ENCODE peak calls at places on chromosomes 6 and 20, in eight cellular contexts. G is BJ, M is adrenal gland, L is dorsolateral prefrontal cortex, R is K562, T is D721Med, Z is HepG2, U is lung. N is an unnamed sample.

GRCh38 chr20:31587545-31588389 is 17.3 kb upstream of the ID1 start:
- DNase-seq in G (no peak), M (no peak), L (no peak), R (peak), T (peak), Z (no peak), U (no peak), N (no peak)

GRCh38 chr6:132478697-132479096 is 34.2 kb downstream of the STX7 start:
- DNase-seq in G (no peak), M (no peak), L (no peak), R (no peak), T (no peak), Z (no peak), U (no peak), N (no peak)

GRCh38 chr20:37407117-37407566 is 61.2 kb downstream of the SRC start:
- DNase-seq in G (no peak), M (no peak), L (no peak), R (no peak), T (no peak), Z (no peak), U (no peak), N (no peak)

GRCh38 chr20:31934968-31935764 is 16.7 kb downstream of the PDRG1 start:
- DNase-seq in G (no peak), M (no peak), L (no peak), R (no peak), T (no peak), Z (peak), U (no peak), N (no peak)

GRCh38 chr6:169726049-169726400 is 1.7 kb upstream of the PHF10 start:
- DNase-seq in G (no peak), M (no peak), L (no peak), R (no peak), T (no peak), Z (no peak), U (no peak), N (no peak)

GRCh38 chr6:149211046-149211571 is 106.4 kb upstream of the TAB2 start:
- DNase-seq in G (no peak), M (no peak), L (no peak), R (no peak), T (no peak), Z (peak), U (no peak), N (no peak)

GRCh38 chr20:58344741-58345140 is 35.2 kb downstream of the RAB22A start:
- DNase-seq in G (no peak), M (no peak), L (no peak), R (no peak), T (no peak), Z (no peak), U (no peak), N (peak)

GRCh38 chr20:59020938-59021551 is 1.8 kb downstream of the TUBB1 start:
- DNase-seq in G (no peak), M (no peak), L (no peak), R (peak), T (no peak), Z (no peak), U (no peak), N (no peak)

GRCh38 chr20:12371955-12372354 is 454.3 kb downstream of the BTBD3 start:
- DNase-seq in G (no peak), M (no peak), L (no peak), R (no peak), T (no peak), Z (no peak), U (no peak), N (no peak)

GRCh38 chr6:63935732-63936131 is 300.1 kb downstream of the PHF3 start:
- DNase-seq in G (no peak), M (no peak), L (no peak), R (no peak), T (no peak), Z (no peak), U (no peak), N (no peak)

GRCh38 chr6:168032383-168032760 is 34.9 kb downstream of the KIF25 start:
- DNase-seq in G (no peak), M (no peak), L (no peak), R (no peak), T (no peak), Z (no peak), U (no peak), N (peak)

GRCh38 chr6:36224918-36225461 is 28.4 kb downstream of the BRPF3 start:
- DNase-seq in G (no peak), M (peak), L (no peak), R (peak), T (no peak), Z (no peak), U (no peak), N (no peak)

GRCh38 chr6:170137911-170138910 is 152.7 kb downstream of the DLL1 start:
- DNase-seq in G (no peak), M (peak), L (peak), R (no peak), T (no peak), Z (no peak), U (no peak), N (no peak)

GRCh38 chr20:38353298-38353697 is 7.0 kb downstream of the LBP start:
- DNase-seq in G (no peak), M (no peak), L (no peak), R (no peak), T (no peak), Z (no peak), U (no peak), N (no peak)

GRCh38 chr20:48359692-48360337 is 468.0 kb downstream of the PREX1 start:
- DNase-seq in G (no peak), M (no peak), L (no peak), R (peak), T (no peak), Z (peak), U (no peak), N (no peak)

GRCh38 chr6:41462980-41463930 is 82.9 kb upstream of the FOXP4 start:
- DNase-seq in G (no peak), M (peak), L (peak), R (peak), T (no peak), Z (peak), U (peak), N (no peak)

GRCh38 chr6:16564430-16564829 is 196.8 kb downstream of the ATXN1 start:
- DNase-seq in G (no peak), M (no peak), L (no peak), R (no peak), T (no peak), Z (no peak), U (no peak), N (no peak)

GRCh38 chr6:21098744-21099143 is 494.8 kb upstream of the SOX4 start:
- DNase-seq in G (no peak), M (no peak), L (no peak), R (no peak), T (no peak), Z (no peak), U (no peak), N (no peak)

GRCh38 chr6:166277021-166277420 is 31.2 kb downstream of the PRR18 start:
- DNase-seq in G (no peak), M (peak), L (peak), R (no peak), T (no peak), Z (no peak), U (no peak), N (no peak)

GRCh38 chr20:54980321-54980960 is 505.0 kb downstream of the DOK5 start:
- DNase-seq in G (no peak), M (no peak), L (no peak), R (no peak), T (no peak), Z (no peak), U (no peak), N (no peak)

GRCh38 chr6:112180095-112180820 is 74.1 kb downstream of the LAMA4 start:
- DNase-seq in G (no peak), M (peak), L (no peak), R (peak), T (peak), Z (peak), U (no peak), N (peak)

GRCh38 chr6:141848029-141848890 is 284.5 kb upstream of the GJE1 start:
- DNase-seq in G (no peak), M (no peak), L (no peak), R (no peak), T (no peak), Z (no peak), U (no peak), N (no peak)

GRCh38 chr20:41308290-41308691 is 9.2 kb downstream of the ZHX3 start:
- DNase-seq in G (peak), M (no peak), L (no peak), R (no peak), T (no peak), Z (peak), U (no peak), N (no peak)

GRCh38 chr20:40639132-40639531 is 49.9 kb downstream of the MAFB start:
- DNase-seq in G (no peak), M (no peak), L (no peak), R (no peak), T (no peak), Z (no peak), U (no peak), N (no peak)

GRCh38 chr6:149079911-149080501 is 237.5 kb upstream of the TAB2 start:
- DNase-seq in G (peak), M (no peak), L (no peak), R (no peak), T (no peak), Z (no peak), U (no peak), N (no peak)

GRCh38 chr6:81655696-81656095 is 96.8 kb downstream of the TENT5A start:
- DNase-seq in G (no peak), M (no peak), L (no peak), R (no peak), T (no peak), Z (no peak), U (no peak), N (no peak)

GRCh38 chr20:36017034-36017951 is 48.9 kb downstream of the CNBD2 start:
- DNase-seq in G (peak), M (no peak), L (no peak), R (no peak), T (no peak), Z (no peak), U (peak), N (peak)

GRCh38 chr6:138465007-138465645 is 34.2 kb downstream of the NHSL1 start:
- DNase-seq in G (peak), M (no peak), L (no peak), R (no peak), T (no peak), Z (peak), U (no peak), N (peak)

GRCh38 chr20:61117725-61118124 is 134.3 kb upstream of the CDH4 start:
- DNase-seq in G (no peak), M (no peak), L (no peak), R (no peak), T (no peak), Z (no peak), U (no peak), N (peak)

GRCh38 chr20:21521596-21522478 is 8.0 kb upstream of the NKX2-2 start:
- DNase-seq in G (no peak), M (no peak), L (peak), R (no peak), T (no peak), Z (no peak), U (no peak), N (no peak)

GRCh38 chr6:122405417-122405816 is 6.0 kb downstream of the HSF2 start:
- DNase-seq in G (no peak), M (no peak), L (no peak), R (no peak), T (no peak), Z (no peak), U (no peak), N (no peak)
- TF ChIP-seq CTCF in G (peak), M (no peak), L (no peak), R (no peak), T (no peak), Z (no peak), U (no peak), N (no peak)

DNA sequence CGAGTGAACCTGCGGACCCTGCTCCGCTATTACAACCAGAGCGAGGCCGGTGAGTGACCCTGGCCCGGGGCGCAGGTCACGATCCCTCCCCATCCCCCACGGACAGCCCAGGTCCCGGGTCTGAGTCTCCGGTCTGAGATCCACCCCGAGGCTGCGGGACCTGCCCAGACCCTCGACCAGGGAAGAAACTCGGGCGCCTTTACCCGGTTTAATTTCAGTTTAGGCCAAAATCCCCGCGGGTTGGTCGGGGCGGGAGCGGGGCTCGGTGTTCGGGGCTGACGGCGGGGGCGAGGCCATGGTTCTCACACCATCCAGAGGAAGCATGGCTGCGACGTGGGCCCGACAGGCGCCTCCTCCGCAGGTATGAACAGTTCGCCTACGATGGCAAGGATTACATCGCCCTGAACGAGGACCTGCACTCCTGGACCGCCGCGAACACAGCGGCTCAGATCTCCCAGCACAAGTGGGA is 46.9 kb upstream of the TRIM26 start:
- DNase-seq in G (no peak), M (peak), L (peak), R (no peak), T (no peak), Z (no peak), U (no peak), N (no peak)
- TF ChIP-seq CTCF in G (no peak), M (no peak), L (no peak), R (no peak), T (no peak), Z (no peak), U (no peak), N (no peak)

DNA sequence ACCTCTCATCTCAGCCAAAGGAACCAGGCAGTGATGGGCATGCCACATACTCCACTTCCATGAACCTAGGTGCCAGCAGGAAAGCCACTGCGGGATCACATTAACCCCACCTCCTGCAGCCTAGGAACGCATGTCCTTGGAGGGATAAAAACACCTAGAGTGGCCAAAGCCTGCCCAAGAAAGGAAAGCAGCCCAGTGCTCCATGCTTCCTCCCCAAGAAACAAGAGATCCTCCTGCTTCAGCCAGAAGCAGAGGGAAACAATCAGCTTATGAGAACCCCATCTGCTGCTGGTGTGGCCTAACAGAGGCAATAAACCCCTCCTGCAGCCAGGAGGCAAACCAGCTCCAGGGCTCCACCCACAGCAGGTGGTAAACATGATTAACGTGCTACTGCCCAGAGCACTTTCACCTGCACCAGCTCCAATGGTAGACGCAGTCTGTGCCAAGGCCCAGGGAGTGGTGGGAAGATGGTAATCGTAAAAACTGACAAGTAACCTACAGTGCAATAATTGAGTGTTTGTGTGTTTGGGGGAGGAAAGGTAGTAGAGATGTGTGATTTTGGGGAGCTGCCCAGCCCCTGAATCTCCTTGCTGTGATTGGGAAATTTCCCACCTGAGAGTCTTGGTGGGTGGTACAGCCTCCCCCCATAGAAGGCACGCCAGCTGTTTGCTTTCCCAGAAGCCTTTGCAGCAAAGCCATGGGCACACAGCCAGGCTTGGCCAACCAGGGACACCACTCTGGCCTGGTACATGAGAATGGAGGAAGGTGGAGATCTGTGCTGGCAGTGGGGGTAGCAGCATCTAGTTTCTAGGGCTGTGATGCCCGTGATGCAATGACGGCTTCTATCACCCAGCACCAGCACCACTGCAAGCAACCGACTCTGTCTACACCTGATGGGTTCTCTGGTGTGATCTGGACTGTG is 50.6 kb upstream of the TBC1D7 start:
- DNase-seq in G (no peak), M (no peak), L (no peak), R (no peak), T (no peak), Z (no peak), U (no peak), N (no peak)
- TF ChIP-seq CTCF in G (no peak), M (no peak), L (no peak), R (no peak), T (no peak), Z (peak), U (no peak), N (no peak)

GRCh38 chr6:56613247-56613851 is 29.3 kb downstream of the DST start:
- DNase-seq in G (no peak), M (no peak), L (no peak), R (no peak), T (no peak), Z (no peak), U (no peak), N (no peak)

GRCh38 chr6:56620229-56620868 is 22.3 kb downstream of the DST start:
- DNase-seq in G (no peak), M (no peak), L (no peak), R (no peak), T (no peak), Z (no peak), U (no peak), N (no peak)

GRCh38 chr6:56616967-56617366 is 25.7 kb downstream of the DST start:
- DNase-seq in G (no peak), M (no peak), L (no peak), R (no peak), T (no peak), Z (no peak), U (no peak), N (no peak)

DNA sequence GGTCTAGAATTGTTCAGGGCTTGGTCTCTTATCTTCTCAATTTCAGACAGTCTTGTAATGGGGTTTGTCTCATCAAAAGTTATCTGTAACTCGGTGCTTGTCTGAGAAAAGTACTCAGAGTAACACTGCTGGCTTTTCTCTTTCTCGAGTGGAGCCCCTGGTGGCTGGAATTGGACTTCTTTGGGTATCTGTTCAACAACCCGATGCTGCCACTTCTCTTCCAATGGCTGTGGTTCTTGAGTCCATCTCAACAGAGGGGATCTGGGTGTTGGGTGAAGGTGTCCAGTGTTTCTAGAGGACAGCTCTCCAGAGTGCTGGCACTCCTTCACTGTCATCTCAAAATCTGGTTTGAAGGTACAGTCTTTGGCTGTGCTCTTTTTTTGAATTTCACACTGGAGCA is 24.6 kb downstream of the DST start:
- DNase-seq in G (no peak), M (no peak), L (no peak), R (peak), T (no peak), Z (no peak), U (no peak), N (no peak)
- TF ChIP-seq CTCF in G (peak), M (no peak), L (no peak), R (peak), T (no peak), Z (no peak), U (no peak), N (no peak)

GRCh38 chr6:19613678-19614077 is 223.5 kb upstream of the ID4 start:
- DNase-seq in G (no peak), M (no peak), L (no peak), R (no peak), T (no peak), Z (no peak), U (no peak), N (no peak)
- TF ChIP-seq CTCF in G (no peak), M (no peak), L (no peak), R (no peak), T (no peak), Z (no peak), U (no peak), N (no peak)